ENCODE peak calls at places on chromosomes 2 and 18, in seven cellular contexts. R is colonic mucosa, T is BJ, X is upper lobe of right lung, Y is astrocyte of the spinal cord, I is OCI-LY7, D is left lung. L is an unnamed sample.
A peak's percentile ranks its signal among the peaks of the same experiment; 100 is the strongest.

GRCh38 chr2:120853294-120854013 is 117.8 kb downstream of the GLI2 start:
- DNase-seq in R (no peak), T (no peak), X (peak; percentile 21), Y (no peak), I (no peak), D (no peak), L (no peak)

GRCh38 chr2:231370429-231370748 is 25.1 kb upstream of the B3GNT7 start:
- DNase-seq in R (no peak), T (no peak), X (no peak), Y (no peak), I (no peak), D (no peak), L (no peak)

GRCh38 chr2:39511786-39512433 is 74.8 kb upstream of the MAP4K3 start:
- DNase-seq in R (peak; percentile 29), T (no peak), X (no peak), Y (no peak), I (no peak), D (no peak), L (no peak)

GRCh38 chr2:179239194-179239593 is 25.4 kb downstream of the SESTD1 start:
- DNase-seq in R (no peak), T (no peak), X (no peak), Y (peak; percentile 79), I (no peak), D (no peak), L (no peak)

GRCh38 chr2:46409756-46410155 is 69.6 kb upstream of the TMEM247 start:
- DNase-seq in R (no peak), T (no peak), X (no peak), Y (no peak), I (no peak), D (no peak), L (no peak)

GRCh38 chr2:144334551-144334950 is 185.4 kb downstream of the ZEB2 start:
- DNase-seq in R (no peak), T (no peak), X (no peak), Y (no peak), I (no peak), D (no peak), L (no peak)

GRCh38 chr2:37781028-37781427 is 109.6 kb upstream of the CDC42EP3 start:
- DNase-seq in R (no peak), T (no peak), X (no peak), Y (peak; percentile 66), I (no peak), D (no peak), L (no peak)

GRCh38 chr2:1693723-1694122 is 50.6 kb downstream of the PXDN start:
- DNase-seq in R (no peak), T (no peak), X (no peak), Y (no peak), I (no peak), D (no peak), L (no peak)

GRCh38 chr2:172090044-172090946 is 5.0 kb downstream of the DLX1 start:
- DNase-seq in R (no peak), T (no peak), X (no peak), Y (no peak), I (no peak), D (no peak), L (no peak)

GRCh38 chr2:16900405-16901025 is 234.9 kb upstream of the CYRIA start:
- DNase-seq in R (peak; percentile 20), T (no peak), X (no peak), Y (no peak), I (peak; percentile 57), D (no peak), L (peak; percentile 3)

GRCh38 chr2:238720232-238720672 is 127.6 kb upstream of the TWIST2 start:
- DNase-seq in R (peak; percentile 59), T (no peak), X (peak; percentile 82), Y (no peak), I (peak; percentile 22), D (no peak), L (no peak)

GRCh38 chr2:149155181-149155580 is 116.7 kb downstream of the LYPD6B start:
- DNase-seq in R (no peak), T (no peak), X (no peak), Y (no peak), I (peak; percentile 17), D (no peak), L (no peak)

GRCh38 chr2:144548532-144549191 is 28.7 kb upstream of the ZEB2 start:
- DNase-seq in R (no peak), T (no peak), X (no peak), Y (no peak), I (peak; percentile 83), D (no peak), L (no peak)

GRCh38 chr18:47915229-47915628 is 15.2 kb downstream of the SMAD2 start:
- DNase-seq in R (no peak), T (no peak), X (no peak), Y (no peak), I (no peak), D (no peak), L (no peak)

GRCh38 chr2:10079192-10079930 is 850 bp downstream of the CYS1 start:
- DNase-seq in R (no peak), T (peak; percentile 27), X (no peak), Y (peak; percentile 88), I (peak; percentile 31), D (no peak), L (no peak)

GRCh38 chr2:218679119-218679518 is 7.2 kb downstream of the STK36 start:
- DNase-seq in R (no peak), T (no peak), X (no peak), Y (no peak), I (no peak), D (peak; percentile 41), L (no peak)

GRCh38 chr2:120626566-120626965 is 109.1 kb upstream of the GLI2 start:
- DNase-seq in R (no peak), T (no peak), X (peak; percentile 61), Y (no peak), I (no peak), D (no peak), L (no peak)

GRCh38 chr2:230124792-230125452 is 56.2 kb upstream of the SLC16A14 start:
- DNase-seq in R (no peak), T (no peak), X (peak; percentile 72), Y (no peak), I (no peak), D (peak; percentile 66), L (no peak)

GRCh38 chr2:150716186-150716585 is 228.7 kb upstream of the RND3 start:
- DNase-seq in R (no peak), T (peak; percentile 7), X (no peak), Y (no peak), I (no peak), D (no peak), L (no peak)

GRCh38 chr2:10507106-10507505 is 59.0 kb upstream of the ODC1 start:
- DNase-seq in R (no peak), T (no peak), X (peak; percentile 41), Y (no peak), I (no peak), D (no peak), L (no peak)

GRCh38 chr2:235605306-235605998 is 111.6 kb downstream of the AGAP1 start:
- DNase-seq in R (peak; percentile 38), T (peak; percentile 91), X (no peak), Y (peak; percentile 94), I (no peak), D (peak; percentile 69), L (no peak)

GRCh38 chr2:240628507-240629418 is 3.5 kb downstream of the GPR35 start:
- DNase-seq in R (no peak), T (no peak), X (peak; percentile 61), Y (no peak), I (no peak), D (peak; percentile 25), L (no peak)

GRCh38 chr2:237964578-237965404 is 2.0 kb upstream of the UBE2F start:
- DNase-seq in R (peak; percentile 52), T (no peak), X (no peak), Y (no peak), I (no peak), D (no peak), L (no peak)

GRCh38 chr2:46179037-46179621 is 118.1 kb upstream of the EPAS1 start:
- DNase-seq in R (no peak), T (peak; percentile 84), X (no peak), Y (peak; percentile 93), I (no peak), D (peak; percentile 56), L (peak; percentile 5)

GRCh38 chr2:184554736-184555135 is 43.6 kb upstream of the ZNF804A start:
- DNase-seq in R (no peak), T (peak; percentile 16), X (no peak), Y (peak; percentile 55), I (no peak), D (no peak), L (no peak)

GRCh38 chr2:151632993-151633592 is 101.2 kb downstream of the NEB start:
- DNase-seq in R (no peak), T (no peak), X (no peak), Y (peak; percentile 41), I (peak; percentile 27), D (no peak), L (no peak)

GRCh38 chr18:13216732-13217465 is 1.7 kb upstream of the LDLRAD4 start:
- DNase-seq in R (peak; percentile 44), T (no peak), X (peak; percentile 74), Y (no peak), I (no peak), D (no peak), L (no peak)
- TF ChIP-seq CTCF in R (no peak), T (peak; percentile 1), X (peak; percentile 27), Y (peak; percentile 29), I (no peak), D (peak; percentile 9), L (peak; percentile 20)

GRCh38 chr18:75249672-75250470 is 39.3 kb downstream of the TSHZ1 start:
- DNase-seq in R (no peak), T (no peak), X (no peak), Y (no peak), I (peak; percentile 14), D (no peak), L (no peak)
- H3K4me3 ChIP-seq in R (no peak overlapping the region), T (no peak overlapping the region), X (no peak overlapping the region), Y (no peak overlapping the region), I (no peak overlapping the region), D (no peak overlapping the region), L (no peak overlapping the region)

GRCh38 chr2:226023383-226023782 is 623.9 kb downstream of the NYAP2 start:
- DNase-seq in R (no peak), T (no peak), X (no peak), Y (no peak), I (peak; percentile 3), D (no peak), L (no peak)
- TF ChIP-seq CTCF in R (no peak), T (no peak), X (no peak), Y (no peak), I (no peak), D (no peak), L (no peak)

GRCh38 chr18:55302337-55302833 is 285.6 kb downstream of the TCF4 start:
- DNase-seq in R (no peak), T (no peak), X (no peak), Y (no peak), I (no peak), D (no peak), L (no peak)

GRCh38 chr18:55309249-55309648 is 278.7 kb downstream of the TCF4 start:
- DNase-seq in R (no peak), T (no peak), X (no peak), Y (no peak), I (no peak), D (no peak), L (no peak)

GRCh38 chr18:55310044-55310676 is 277.8 kb downstream of the TCF4 start:
- DNase-seq in R (no peak), T (no peak), X (no peak), Y (no peak), I (no peak), D (no peak), L (no peak)

GRCh38 chr18:55307505-55307904 is 280.5 kb downstream of the TCF4 start:
- DNase-seq in R (no peak), T (no peak), X (no peak), Y (no peak), I (no peak), D (no peak), L (no peak)

GRCh38 chr18:55306338-55306737 is 281.7 kb downstream of the TCF4 start:
- DNase-seq in R (no peak), T (no peak), X (no peak), Y (no peak), I (no peak), D (no peak), L (no peak)
- H3K4me3 ChIP-seq in R (no peak overlapping the region), T (no peak overlapping the region), X (no peak overlapping the region), Y (no peak overlapping the region), I (no peak overlapping the region), D (no peak overlapping the region), L (no peak overlapping the region)